ENCODE peak calls at places on chromosome 7, in six cellular contexts. S, D, B, U, C and Z are unnamed samples.

GRCh38 chr7:150335101-150335773 is 6.2 kb downstream of the RARRES2 start:
- DNase-seq in C (no peak), B (no peak), U (peak), S (no peak), D (peak), Z (no peak)

GRCh38 chr7:84447636-84448293 is 253.2 kb upstream of the SEMA3A start:
- DNase-seq in U (no peak), C (no peak), S (no peak), B (no peak), D (no peak), Z (no peak)

GRCh38 chr7:106306256-106306655 is 21.5 kb upstream of the NAMPT start:
- DNase-seq in S (no peak), D (no peak), B (no peak), C (no peak), U (no peak), Z (no peak)

GRCh38 chr7:112537822-112538221 is 57.0 kb downstream of the LSMEM1 start:
- DNase-seq in B (no peak), D (no peak), S (no peak), U (no peak), C (no peak), Z (no peak)

GRCh38 chr7:155237297-155237696 is 60.4 kb upstream of the INSIG1 start:
- DNase-seq in C (no peak), S (no peak), D (no peak), B (no peak), U (no peak), Z (no peak)

GRCh38 chr7:1569016-1569415 is 816 bp downstream of the PSMG3 start:
- DNase-seq in C (no peak), B (no peak), D (no peak), U (no peak), S (peak), Z (peak)

GRCh38 chr7:92448185-92448747 is 984 bp downstream of the GATAD1 start:
- DNase-seq in C (peak), D (peak), S (peak), B (peak), U (peak), Z (peak)

GRCh38 chr7:117816727-117817126 is 56.5 kb downstream of the CTTNBP2 start:
- DNase-seq in D (no peak), U (no peak), S (no peak), B (no peak), C (no peak), Z (no peak)

GRCh38 chr7:79308176-79308575 is 145.3 kb downstream of the MAGI2 start:
- DNase-seq in C (no peak), U (no peak), D (peak), S (peak), B (no peak), Z (no peak)

GRCh38 chr7:8212638-8213037 is 49.3 kb downstream of the ICA1 start:
- DNase-seq in D (no peak), U (no peak), C (no peak), S (no peak), B (no peak), Z (no peak)

GRCh38 chr7:670501-671390 is 55.8 kb upstream of the DNAAF5 start:
- DNase-seq in B (no peak), D (no peak), C (no peak), U (no peak), S (no peak), Z (no peak)

GRCh38 chr7:113331155-113331898 is 213.0 kb upstream of the SMIM30 start:
- DNase-seq in D (no peak), C (no peak), B (no peak), S (no peak), U (no peak), Z (no peak)

GRCh38 chr7:80900583-80901576 is 18.0 kb downstream of the SEMA3C start:
- DNase-seq in C (no peak), S (no peak), U (no peak), B (no peak), D (peak), Z (no peak)

GRCh38 chr7:378041-378420 is 88.1 kb downstream of the FOXL3 start:
- DNase-seq in S (no peak), U (peak), C (no peak), D (no peak), B (no peak), Z (no peak)

GRCh38 chr7:2266911-2267310 is 24.9 kb downstream of the NUDT1 start:
- DNase-seq in S (peak), D (peak), C (no peak), U (no peak), B (no peak), Z (no peak)

GRCh38 chr7:103929808-103930415 is 59.5 kb downstream of the RELN start:
- DNase-seq in B (no peak), C (no peak), S (no peak), U (no peak), D (no peak), Z (no peak)

GRCh38 chr7:21128418-21128817 is 299.5 kb upstream of the SP4 start:
- DNase-seq in D (no peak), U (no peak), S (no peak), C (no peak), B (no peak), Z (no peak)

GRCh38 chr7:45259966-45260646 is 102.5 kb downstream of the RAMP3 start:
- DNase-seq in S (peak), D (peak), C (peak), B (no peak), U (peak), Z (peak)

GRCh38 chr7:23530901-23531793 is 634 bp downstream of the TRA2A start:
- DNase-seq in B (no peak), C (peak), U (no peak), D (peak), S (peak), Z (peak)

GRCh38 chr7:66883716-66884115 is 37.3 kb upstream of the TMEM248 start:
- DNase-seq in U (no peak), D (no peak), S (no peak), B (no peak), C (no peak), Z (peak)

GRCh38 chr7:44144968-44145418 is 3.9 kb upstream of the MYL7 start:
- DNase-seq in U (no peak), S (no peak), D (no peak), C (no peak), B (no peak), Z (no peak)

GRCh38 chr7:97119747-97120146 is 2.2 kb downstream of the SDHAF3 start:
- DNase-seq in B (no peak), U (no peak), D (no peak), S (no peak), C (no peak), Z (no peak)

GRCh38 chr7:108071551-108071950 is 58.6 kb downstream of the LAMB4 start:
- DNase-seq in D (no peak), U (no peak), B (no peak), S (no peak), C (no peak), Z (no peak)

GRCh38 chr7:48158404-48158803 is 12.9 kb upstream of the ABCA13 start:
- DNase-seq in S (no peak), B (no peak), U (no peak), D (no peak), C (no peak), Z (no peak)

GRCh38 chr7:26159243-26159642 is 7.2 kb downstream of the NFE2L3 start:
- DNase-seq in S (no peak), B (no peak), D (peak), C (no peak), U (no peak), Z (no peak)

GRCh38 chr7:44150466-44150832 is 9.3 kb upstream of the MYL7 start:
- DNase-seq in U (no peak), B (no peak), S (no peak), D (no peak), C (peak), Z (peak)

GRCh38 chr7:147199868-147200267 is 1083.3 kb downstream of the CNTNAP2 start:
- DNase-seq in C (no peak), U (no peak), S (no peak), B (no peak), D (no peak), Z (no peak)

GRCh38 chr7:140003913-140004382 is 58.8 kb downstream of the PARP12 start:
- DNase-seq in S (peak), U (no peak), B (peak), D (peak), C (peak), Z (peak)

GRCh38 chr7:27185708-27186449 is 847 bp upstream of the HOXA11 start:
- DNase-seq in U (no peak), C (no peak), D (no peak), B (no peak), S (no peak), Z (no peak)
- H3K4me3 ChIP-seq in U (peak), C (no peak), D (no peak), B (peak), S (no peak), Z (no peak)

GRCh38 chr7:129989466-129989865 is 36.7 kb upstream of the UBE2H start:
- DNase-seq in D (no peak), S (no peak), U (no peak), B (no peak), C (no peak), Z (peak)

GRCh38 chr7:129993275-129993674 is 40.5 kb upstream of the UBE2H start:
- DNase-seq in B (no peak), C (no peak), D (peak), S (no peak), U (no peak), Z (no peak)

GRCh38 chr7:129986600-129986999 is 33.8 kb upstream of the UBE2H start:
- DNase-seq in C (no peak), S (no peak), U (no peak), D (no peak), B (no peak), Z (no peak)

GRCh38 chr7:129990403-129991192 is 37.8 kb upstream of the UBE2H start:
- DNase-seq in U (no peak), D (no peak), S (no peak), C (no peak), B (no peak), Z (no peak)
- TF ChIP-seq CTCF in U (no peak), D (no peak), S (no peak), C (no peak), B (no peak), Z (no peak)

GRCh38 chr7:156442503-156442902 is 198.1 kb upstream of the RNF32 start:
- DNase-seq in U (no peak), B (no peak), D (no peak), S (no peak), C (no peak), Z (no peak)
- H3K4me3 ChIP-seq in U (no peak), B (no peak), D (no peak), S (no peak), C (no peak), Z (no peak)

GRCh38 chr7:144786522-144786921 is 49.3 kb downstream of the TPK1 start:
- DNase-seq in C (peak), B (no peak), U (no peak), S (no peak), D (no peak), Z (no peak)
- TF ChIP-seq CTCF in C (peak), B (no peak), U (no peak), S (no peak), D (peak), Z (peak)

DNA sequence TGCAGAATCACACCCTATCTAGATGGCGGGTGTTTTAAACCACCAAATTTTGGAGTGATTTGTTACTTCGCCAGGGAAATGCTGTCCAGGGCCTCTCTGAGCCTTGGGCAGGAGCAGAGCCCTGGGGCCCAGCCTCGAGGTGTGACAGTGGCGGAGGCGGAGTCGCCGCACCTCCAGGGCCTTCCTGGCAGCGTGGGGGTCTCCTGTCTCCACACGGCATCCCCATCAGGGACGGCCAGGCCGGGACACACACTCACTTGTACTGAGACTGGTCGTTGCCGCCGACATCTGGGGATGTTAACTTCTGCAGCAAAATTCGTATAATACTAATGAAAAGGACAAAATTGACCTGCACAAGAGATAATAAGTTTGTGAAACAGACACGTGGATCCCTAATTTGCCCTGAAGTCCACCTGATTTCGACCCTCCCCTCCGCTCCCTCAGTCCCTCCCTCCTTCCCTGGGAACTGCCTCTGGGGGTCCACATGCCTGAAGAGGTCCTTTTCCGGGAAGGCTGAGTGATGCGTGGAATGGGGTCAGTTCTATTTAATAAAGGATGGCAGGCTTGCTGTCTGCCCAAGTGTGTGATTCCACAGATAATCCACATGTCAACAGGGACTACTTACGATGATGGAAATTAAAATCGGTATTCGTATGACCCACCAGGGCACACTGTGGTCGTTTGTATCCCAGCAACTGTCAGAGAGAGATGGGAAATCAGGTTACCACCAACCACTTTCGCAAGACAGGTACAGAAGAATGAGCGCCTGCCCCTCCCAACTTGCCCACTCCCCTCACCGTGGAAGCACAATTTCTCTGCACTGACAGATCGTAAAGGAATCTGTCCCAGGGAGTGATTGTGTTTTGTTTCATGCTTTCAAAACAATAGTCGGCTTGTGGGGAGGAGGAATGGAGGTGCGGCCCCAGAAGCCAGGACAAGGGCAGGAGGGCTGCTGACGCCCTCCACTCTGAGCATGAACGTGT is 110.4 kb downstream of the VIPR2 start:
- DNase-seq in C (no peak), B (no peak), S (no peak), U (no peak), D (no peak), Z (no peak)
- H3K4me3 ChIP-seq in C (no peak), B (no peak), S (no peak), U (no peak), D (no peak), Z (no peak)